ENCODE peak calls at places on chromosome 1, in seven cellular contexts. T is lung; M is fibroblast of lung; G is hepatocyte; S is AG04450; U is left ventricle myocardium inferior; H is CD8-positive, alpha-beta memory T cell. I is an unnamed sample.

GRCh38 chr1:240888039-240888786 is 276.3 kb upstream of the GREM2 start:
- DNase-seq in T (peak; percentile 35), M (peak; percentile 3), G (peak; percentile 65), S (no peak), U (no peak), H (no peak), I (peak; percentile 48)

GRCh38 chr1:236938745-236939144 is 65.5 kb downstream of the MT1HL1 start:
- DNase-seq in T (no peak), M (no peak), G (no peak), S (no peak), U (no peak), H (no peak), I (no peak)

GRCh38 chr1:109794319-109795132 is 30.8 kb upstream of the EPS8L3 start:
- DNase-seq in T (no peak), M (no peak), G (no peak), S (no peak), U (no peak), H (no peak), I (no peak)

GRCh38 chr1:234125283-234125682 is 220.8 kb downstream of the SLC35F3 start:
- DNase-seq in T (no peak), M (peak; percentile 3), G (peak; percentile 77), S (no peak), U (no peak), H (no peak), I (peak; percentile 60)

GRCh38 chr1:168520052-168520751 is 23.6 kb downstream of the XCL2 start:
- DNase-seq in T (no peak), M (no peak), G (no peak), S (no peak), U (no peak), H (peak; percentile 21), I (no peak)

GRCh38 chr1:15448877-15449462 is 7.6 kb upstream of the CELA2A start:
- DNase-seq in T (no peak), M (no peak), G (no peak), S (no peak), U (no peak), H (no peak), I (no peak)

GRCh38 chr1:68116643-68117235 is 66.3 kb upstream of the DIRAS3 start:
- DNase-seq in T (peak; percentile 45), M (peak; percentile 73), G (peak; percentile 70), S (no peak), U (no peak), H (no peak), I (peak; percentile 75)

GRCh38 chr1:96538001-96538649 is 183.5 kb upstream of the PTBP2 start:
- DNase-seq in T (peak; percentile 41), M (peak; percentile 80), G (peak; percentile 46), S (no peak), U (no peak), H (no peak), I (no peak)

GRCh38 chr1:13505020-13505419 is 8.8 kb downstream of the LRRC38 start:
- DNase-seq in T (no peak), M (no peak), G (no peak), S (no peak), U (no peak), H (no peak), I (no peak)

GRCh38 chr1:27632387-27633297 is 2.3 kb downstream of the FGR start:
- DNase-seq in T (no peak), M (no peak), G (no peak), S (no peak), U (no peak), H (no peak), I (no peak)

GRCh38 chr1:214075305-214076003 is 87.7 kb downstream of the PROX1 start:
- DNase-seq in T (no peak), M (no peak), G (no peak), S (no peak), U (no peak), H (no peak), I (no peak)

GRCh38 chr1:29900727-29901126 is 664.4 kb downstream of the PTPRU start:
- DNase-seq in T (no peak), M (no peak), G (no peak), S (no peak), U (peak; percentile 37), H (no peak), I (no peak)

GRCh38 chr1:216785760-216786159 is 62.5 kb upstream of the ESRRG start:
- DNase-seq in T (no peak), M (peak; percentile 20), G (no peak), S (no peak), U (no peak), H (no peak), I (no peak)

GRCh38 chr1:156809281-156809680 is 7.4 kb downstream of the SH2D2A start:
- DNase-seq in T (no peak), M (no peak), G (no peak), S (no peak), U (no peak), H (no peak), I (no peak)

GRCh38 chr1:79859212-79859948 is 852.9 kb upstream of the ADGRL4 start:
- DNase-seq in T (no peak), M (peak; percentile 70), G (peak; percentile 7), S (no peak), U (no peak), H (no peak), I (no peak)

GRCh38 chr1:179251675-179252074 is 22.2 kb upstream of the ABL2 start:
- DNase-seq in T (no peak), M (peak; percentile 75), G (peak; percentile 51), S (no peak), U (no peak), H (peak; percentile 14), I (no peak)

GRCh38 chr1:69230223-69230622 is 337.5 kb upstream of the LRRC7 start:
- DNase-seq in T (no peak), M (no peak), G (no peak), S (no peak), U (no peak), H (no peak), I (no peak)

GRCh38 chr1:206898089-206898908 is 1.1 kb downstream of the IL24 start:
- DNase-seq in T (no peak), M (peak; percentile 72), G (no peak), S (no peak), U (no peak), H (no peak), I (no peak)
- H3K27ac ChIP-seq in T (no peak overlapping the region), M (peak overlapping the region; percentile 83), G (no peak overlapping the region), S (peak overlapping the region; percentile 43), U (no peak overlapping the region), H (no peak overlapping the region), I (no peak overlapping the region)

GRCh38 chr1:64537942-64538341 is 68.0 kb downstream of the CACHD1 start:
- DNase-seq in T (no peak), M (no peak), G (no peak), S (no peak), U (no peak), H (no peak), I (peak; percentile 11)

GRCh38 chr1:64538389-64538788 is 68.5 kb downstream of the CACHD1 start:
- DNase-seq in T (no peak), M (no peak), G (no peak), S (no peak), U (no peak), H (no peak), I (no peak)

GRCh38 chr1:64539279-64539678 is 69.3 kb downstream of the CACHD1 start:
- DNase-seq in T (no peak), M (no peak), G (no peak), S (no peak), U (no peak), H (no peak), I (no peak)

GRCh38 chr1:64536836-64537490 is 67.0 kb downstream of the CACHD1 start:
- DNase-seq in T (peak; percentile 43), M (no peak), G (peak; percentile 43), S (no peak), U (no peak), H (no peak), I (no peak)

GRCh38 chr1:64536217-64536835 is 66.4 kb downstream of the CACHD1 start:
- DNase-seq in T (no peak), M (no peak), G (no peak), S (no peak), U (no peak), H (no peak), I (no peak)
- H3K4me3 ChIP-seq in T (no peak overlapping the region), M (no peak overlapping the region), G (no peak overlapping the region), S (no peak overlapping the region), U (peak overlapping the region; percentile 1), H (no peak overlapping the region), I (no peak overlapping the region)

GRCh38 chr1:9746211-9746610 is 77.6 kb downstream of the CLSTN1 start:
- DNase-seq in T (no peak), M (peak; percentile 16), G (no peak), S (no peak), U (no peak), H (no peak), I (no peak)
- H3K27ac ChIP-seq in T (no peak overlapping the region), M (no peak overlapping the region), G (no peak overlapping the region), S (no peak overlapping the region), U (no peak overlapping the region), H (no peak overlapping the region), I (no peak overlapping the region)

GRCh38 chr1:20698195-20698910 is 19.5 kb downstream of the KIF17 start:
- DNase-seq in T (no peak), M (peak; percentile 34), G (peak; percentile 41), S (peak; percentile 61), U (no peak), H (no peak), I (no peak)
- H3K4me3 ChIP-seq in T (no peak overlapping the region), M (no peak overlapping the region), G (no peak overlapping the region), S (no peak overlapping the region), U (no peak overlapping the region), H (no peak overlapping the region), I (no peak overlapping the region)

GRCh38 chr1:24926596-24927249 is 3.4 kb downstream of the RUNX3 start:
- DNase-seq in T (no peak), M (no peak), G (peak; percentile 37), S (no peak), U (no peak), H (no peak), I (peak; percentile 20)
- H3K27ac ChIP-seq in T (no peak overlapping the region), M (peak overlapping the region; percentile 25), G (no peak overlapping the region), S (no peak overlapping the region), U (no peak overlapping the region), H (peak overlapping the region; percentile 89), I (no peak overlapping the region)

DNA sequence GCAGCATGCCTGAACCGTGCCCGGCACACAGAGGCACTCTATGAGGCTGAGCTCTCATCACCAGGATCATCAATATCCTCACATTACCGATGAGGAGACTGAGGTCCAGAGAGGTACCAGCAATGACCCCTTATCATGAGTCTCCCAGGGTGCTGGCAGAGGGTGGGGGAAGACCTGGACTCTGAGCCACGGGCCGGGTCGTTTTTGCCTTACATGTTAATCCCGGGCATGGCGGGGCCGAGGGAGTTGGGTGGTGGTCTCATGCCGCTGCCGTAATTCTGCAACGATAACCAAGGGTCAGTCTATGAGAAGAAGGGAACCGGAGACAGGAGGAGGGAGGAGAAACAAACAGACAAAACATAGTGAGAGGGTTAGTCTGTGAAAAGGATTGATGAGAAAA is 43.1 kb downstream of the MRPL37 start:
- DNase-seq in T (no peak), M (no peak), G (no peak), S (no peak), U (no peak), H (no peak), I (no peak)
- H3K4me3 ChIP-seq in T (no peak overlapping the region), M (no peak overlapping the region), G (no peak overlapping the region), S (no peak overlapping the region), U (no peak overlapping the region), H (no peak overlapping the region), I (no peak overlapping the region)